ENCODE peak calls at places on chromosome 7, in nine cellular contexts. K is BJ, L is AG10803, V is LoVo, J is T follicular helper cell, E is ELR, Z is left kidney, Y is left ventricle myocardium inferior, R is GM13976. T is an unnamed sample.

GRCh38 chr7:24727165-24728120 is 29.8 kb downstream of the GSDME start:
- DNase-seq in K (no peak), L (peak; percentile 64), V (no peak), J (no peak), E (no peak), Z (no peak), Y (no peak), R (peak; percentile 71), T (no peak)

GRCh38 chr7:105910172-105910571 is 33.8 kb upstream of the ATXN7L1 start:
- DNase-seq in K (no peak), L (no peak), V (no peak), J (no peak), E (no peak), Z (no peak), Y (no peak), R (no peak), T (no peak)

GRCh38 chr7:46603780-46604725 is 683.0 kb upstream of the IGFBP3 start:
- DNase-seq in K (no peak), L (peak; percentile 78), V (no peak), J (no peak), E (no peak), Z (peak; percentile 27), Y (peak; percentile 94), R (no peak), T (no peak)

GRCh38 chr7:21603477-21603876 is 60.6 kb downstream of the DNAH11 start:
- DNase-seq in K (no peak), L (no peak), V (no peak), J (no peak), E (no peak), Z (no peak), Y (no peak), R (no peak), T (no peak)

GRCh38 chr7:83347836-83348482 is 185.3 kb upstream of the PCLO start:
- DNase-seq in K (no peak), L (peak; percentile 44), V (peak; percentile 14), J (no peak), E (peak; percentile 78), Z (peak; percentile 36), Y (no peak), R (no peak), T (no peak)

GRCh38 chr7:50276446-50276845 is 28.1 kb upstream of the IKZF1 start:
- DNase-seq in K (no peak), L (no peak), V (no peak), J (no peak), E (no peak), Z (no peak), Y (no peak), R (no peak), T (no peak)

GRCh38 chr7:92731327-92732063 is 104.9 kb downstream of the CDK6 start:
- DNase-seq in K (no peak), L (peak; percentile 32), V (no peak), J (no peak), E (peak; percentile 59), Z (no peak), Y (no peak), R (peak; percentile 21), T (no peak)

GRCh38 chr7:151032936-151033863 is 5.0 kb downstream of the ABCB8 start:
- DNase-seq in K (no peak), L (no peak), V (no peak), J (no peak), E (no peak), Z (no peak), Y (no peak), R (no peak), T (no peak)

GRCh38 chr7:138510003-138510402 is 49.9 kb downstream of the TRIM24 start:
- DNase-seq in K (no peak), L (no peak), V (no peak), J (no peak), E (no peak), Z (no peak), Y (no peak), R (no peak), T (no peak)

GRCh38 chr7:157058701-157059100 is 48.2 kb upstream of the MNX1 start:
- DNase-seq in K (no peak), L (no peak), V (no peak), J (no peak), E (no peak), Z (no peak), Y (no peak), R (no peak), T (no peak)